ENCODE peak calls at places on chromosomes 3 and 15, in four cellular contexts. X is testis, S is Peyer's patch, V is mesendoderm. M is an unnamed sample.
A peak's percentile ranks its signal among the peaks of the same experiment; 100 is the strongest.

GRCh38 chr3:56291953-56292352 is 176.3 kb downstream of the ERC2 start:
- DNase-seq in X (no peak), S (no peak), V (no peak), M (no peak)

GRCh38 chr3:17207019-17207418 is 322.3 kb downstream of the PLCL2 start:
- DNase-seq in X (no peak), S (no peak), V (no peak), M (no peak)

GRCh38 chr3:126515066-126515706 is 2.4 kb downstream of the UROC1 start:
- DNase-seq in X (no peak), S (no peak), V (no peak), M (no peak)

GRCh38 chr15:56919708-56920637 is 1.5 kb downstream of the TCF12 start:
- DNase-seq in X (peak; percentile 69), S (peak; percentile 27), V (peak; percentile 79), M (peak; percentile 62)

GRCh38 chr3:125231895-125232294 is 19.3 kb upstream of the SLC12A8 start:
- DNase-seq in X (no peak), S (no peak), V (no peak), M (no peak)

GRCh38 chr3:23264413-23264812 is 61.3 kb downstream of the UBE2E2 start:
- DNase-seq in X (no peak), S (no peak), V (no peak), M (no peak)

GRCh38 chr15:48414015-48414414 is 82.8 kb downstream of the DUT start:
- DNase-seq in X (no peak), S (no peak), V (no peak), M (no peak)

GRCh38 chr3:158573714-158574113 is 2.7 kb downstream of the MLF1 start:
- DNase-seq in X (peak; percentile 62), S (no peak), V (peak; percentile 76), M (peak; percentile 13)

GRCh38 chr3:8847317-8847716 is 77.9 kb upstream of the OXTR start:
- DNase-seq in X (no peak), S (no peak), V (no peak), M (no peak)

GRCh38 chr3:45486926-45487325 is 98.5 kb downstream of the LARS2 start:
- DNase-seq in X (no peak), S (no peak), V (no peak), M (no peak)

GRCh38 chr15:63043391-63044076 is 987 bp downstream of the TPM1 start:
- DNase-seq in X (no peak), S (no peak), V (no peak), M (no peak)

GRCh38 chr15:67946701-67947100 is 106.9 kb upstream of the RNU6-1 start:
- DNase-seq in X (no peak), S (no peak), V (no peak), M (no peak)

GRCh38 chr3:136516095-136516494 is 236.1 kb downstream of the STAG1 start:
- DNase-seq in X (no peak), S (no peak), V (no peak), M (no peak)

GRCh38 chr3:136518102-136518501 is 234.1 kb downstream of the STAG1 start:
- DNase-seq in X (no peak), S (no peak), V (no peak), M (no peak)

GRCh38 chr3:136512391-136512790 is 239.8 kb downstream of the STAG1 start:
- DNase-seq in X (no peak), S (no peak), V (no peak), M (no peak)

DNA sequence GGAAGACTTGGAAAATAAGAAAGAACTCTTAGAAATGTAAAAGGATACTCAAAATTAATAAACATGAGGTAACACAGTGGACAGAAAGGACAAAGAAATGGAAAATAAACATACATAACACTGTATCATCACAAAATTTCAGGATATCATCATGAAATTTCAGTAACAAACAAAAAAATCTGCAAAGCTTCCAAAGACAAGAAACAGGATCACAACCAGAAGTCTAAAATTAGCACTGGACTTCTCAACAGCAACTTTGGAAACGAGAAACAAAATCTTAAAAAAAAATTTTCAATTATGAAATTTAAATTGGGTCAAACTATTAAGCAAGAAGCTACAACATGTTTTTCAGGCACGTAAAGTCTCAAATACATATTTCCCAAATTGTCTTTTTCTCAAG is 238.8 kb downstream of the STAG1 start:
- DNase-seq in X (no peak), S (no peak), V (no peak), M (no peak)
- H3K4me3 ChIP-seq in X (no peak overlapping the region), S (no peak overlapping the region), V (no peak overlapping the region), M (no peak overlapping the region)

GRCh38 chr15:34038404-34039179 is 412 bp downstream of the AVEN start:
- DNase-seq in X (peak; percentile 89), S (peak; percentile 70), V (peak; percentile 85), M (peak; percentile 84)

GRCh38 chr15:34043391-34043790 is 4.4 kb upstream of the AVEN start:
- DNase-seq in X (no peak), S (no peak), V (peak; percentile 13), M (no peak)

GRCh38 chr15:34039180-34039486 is at the start of gene AVEN:
- DNase-seq in X (no peak), S (no peak), V (no peak), M (no peak)

GRCh38 chr15:34039506-34040123 is 611 bp upstream of the AVEN start:
- DNase-seq in X (no peak), S (no peak), V (peak; percentile 9), M (no peak)

GRCh38 chr15:34038023-34038403 is 991 bp downstream of the AVEN start:
- DNase-seq in X (no peak), S (no peak), V (no peak), M (no peak)
- H3K27ac ChIP-seq in X (peak overlapping the region; percentile 98), S (peak overlapping the region; percentile 88), V (peak overlapping the region; percentile 99), M (peak overlapping the region; percentile 71)

DNA sequence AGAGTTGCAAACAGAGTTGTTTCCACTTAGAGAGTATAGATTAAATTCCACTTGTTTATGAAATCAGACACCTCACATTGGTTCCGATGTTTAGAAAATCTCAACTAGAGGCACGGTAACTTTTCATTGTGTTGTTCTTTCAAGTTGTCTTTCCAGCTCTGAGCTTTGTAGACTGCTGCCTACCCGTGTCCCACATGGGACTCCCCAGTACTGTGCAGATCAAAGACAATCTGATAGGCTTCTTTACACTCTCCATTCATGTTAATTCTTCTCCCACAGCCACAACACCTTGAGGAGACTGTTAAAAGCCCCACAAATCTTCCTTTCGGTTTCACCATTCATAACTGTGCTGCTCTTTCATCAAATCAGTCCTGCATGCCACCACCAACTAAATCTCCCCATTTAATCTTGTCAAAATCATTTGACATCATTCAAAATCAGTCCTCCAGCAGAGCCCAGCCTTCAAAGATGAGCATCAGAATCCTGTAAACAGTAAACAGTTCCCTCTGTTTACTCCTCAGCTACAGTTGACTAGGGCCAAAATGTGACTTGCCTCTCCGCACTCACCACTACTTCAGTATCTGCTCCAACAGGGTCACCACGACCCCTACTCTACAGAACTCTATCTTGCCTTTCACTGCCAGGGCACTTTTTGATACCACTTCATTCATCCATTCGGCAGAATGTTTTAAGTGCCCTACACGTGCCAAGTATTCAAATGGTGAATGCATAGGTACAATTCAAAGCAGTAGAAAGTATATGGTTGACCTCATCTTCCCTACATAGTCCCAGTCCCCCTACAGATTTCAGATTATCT is 8.3 kb downstream of the ANXA2 start:
- DNase-seq in X (no peak), S (no peak), V (no peak), M (no peak)
- H3K4me3 ChIP-seq in X (no peak overlapping the region), S (peak overlapping the region; percentile 30), V (no peak overlapping the region), M (no peak overlapping the region)

GRCh38 chr3:182364723-182365650 is 428.3 kb upstream of the ATP11B start:
- DNase-seq in X (peak; percentile 21), S (no peak), V (no peak), M (peak; percentile 96)
- H3K27ac ChIP-seq in X (no peak overlapping the region), S (no peak overlapping the region), V (no peak overlapping the region), M (no peak overlapping the region)

M was measured in A673.